ENCODE peak calls at places on chromosomes 16 and 17, in eight cellular contexts. T, G, D, K, Z, R, P and E are unnamed samples.

GRCh38 chr16:57807252-57807967 is 5.1 kb upstream of the KIFC3 start:
- DNase-seq in T (no peak), G (no peak), D (no peak), K (no peak), Z (no peak), R (no peak), P (no peak), E (no peak)

GRCh38 chr16:66296591-66296990 is 69.9 kb upstream of the CDH5 start:
- DNase-seq in T (no peak), G (no peak), D (no peak), K (no peak), Z (no peak), R (no peak), P (no peak), E (no peak)

GRCh38 chr16:55297910-55298175 is 26.2 kb upstream of the IRX6 start:
- DNase-seq in T (no peak), G (no peak), D (no peak), K (no peak), Z (no peak), R (no peak), P (no peak), E (no peak)

GRCh38 chr17:21189361-21189760 is 24.6 kb downstream of the TMEM11 start:
- DNase-seq in T (no peak), G (no peak), D (no peak), K (no peak), Z (no peak), R (no peak), P (no peak), E (no peak)

GRCh38 chr17:39652635-39653315 is 12.4 kb upstream of the TCAP start:
- DNase-seq in T (no peak), G (no peak), D (no peak), K (no peak), Z (no peak), R (no peak), P (no peak), E (no peak)

GRCh38 chr17:68089881-68090280 is 54.3 kb downstream of the KPNA2 start:
- DNase-seq in T (peak; percentile 64), G (no peak), D (peak; percentile 74), K (no peak), Z (no peak), R (no peak), P (no peak), E (no peak)

GRCh38 chr16:85072947-85073346 is 39.3 kb downstream of the CIBAR2 start:
- DNase-seq in T (no peak), G (no peak), D (no peak), K (no peak), Z (peak; percentile 59), R (no peak), P (no peak), E (no peak)

GRCh38 chr16:19874816-19875546 is 9.7 kb downstream of the GPRC5B start:
- DNase-seq in T (no peak), G (no peak), D (no peak), K (no peak), Z (no peak), R (no peak), P (no peak), E (no peak)

GRCh38 chr16:56777533-56777932 is 47.6 kb downstream of the NUP93 start:
- DNase-seq in T (no peak), G (no peak), D (no peak), K (no peak), Z (no peak), R (no peak), P (no peak), E (no peak)

GRCh38 chr16:24990803-24991202 is 24.4 kb downstream of the ARHGAP17 start:
- DNase-seq in T (no peak), G (no peak), D (no peak), K (no peak), Z (no peak), R (no peak), P (no peak), E (no peak)

GRCh38 chr16:89168381-89169189 is 3.0 kb upstream of the CDH15 start:
- DNase-seq in T (no peak), G (no peak), D (no peak), K (no peak), Z (no peak), R (no peak), P (no peak), E (no peak)

GRCh38 chr17:1031711-1032110 is 34.8 kb downstream of the TIMM22 start:
- DNase-seq in T (peak; percentile 84), G (no peak), D (no peak), K (no peak), Z (no peak), R (no peak), P (no peak), E (no peak)

GRCh38 chr17:13490906-13491502 is 110.7 kb downstream of the HS3ST3A1 start:
- DNase-seq in T (no peak), G (no peak), D (no peak), K (no peak), Z (no peak), R (no peak), P (no peak), E (no peak)

GRCh38 chr17:77607606-77608005 is 350.9 kb upstream of the TNRC6C start:
- DNase-seq in T (peak; percentile 34), G (no peak), D (no peak), K (no peak), Z (no peak), R (no peak), P (no peak), E (no peak)

GRCh38 chr16:83685615-83686165 is 122.1 kb upstream of the HSBP1 start:
- DNase-seq in T (no peak), G (no peak), D (no peak), K (no peak), Z (no peak), R (no peak), P (no peak), E (no peak)